ENCODE peak calls at places on chromosomes 5 and 9, in six cellular contexts. F is RWPE1, G is neural crest cell, P is lower lobe of right lung, R is fibroblast of lung, E is MCF 10A. M is an unnamed sample.

GRCh38 chr5:2109566-2109965 is 226.8 kb upstream of the IRX4 start:
- DNase-seq in G (no peak), E (no peak), P (no peak), R (peak), F (no peak), M (no peak)

GRCh38 chr9:135326141-135326540 is 153.4 kb upstream of the PPP1R26 start:
- DNase-seq in E (no peak), R (no peak), G (no peak), F (no peak), P (peak), M (no peak)

GRCh38 chr9:91147079-91147708 is 214.5 kb downstream of the AUH start:
- DNase-seq in G (no peak), E (no peak), P (no peak), F (no peak), R (no peak), M (no peak)

GRCh38 chr5:21680196-21680595 is 1172.9 kb downstream of the CDH12 start:
- DNase-seq in P (no peak), E (peak), R (peak), G (no peak), F (peak), M (no peak)

GRCh38 chr5:93609756-93610155 is 26.7 kb downstream of the NR2F1 start:
- DNase-seq in E (no peak), F (no peak), P (no peak), R (no peak), G (no peak), M (no peak)

GRCh38 chr5:45376463-45376862 is 319.7 kb downstream of the HCN1 start:
- DNase-seq in R (peak), P (no peak), E (no peak), G (no peak), F (no peak), M (no peak)

GRCh38 chr9:20984471-20984870 is 47.0 kb downstream of the HACD4 start:
- DNase-seq in F (no peak), P (no peak), R (no peak), G (no peak), E (no peak), M (no peak)

GRCh38 chr9:99210572-99210971 is 11.2 kb downstream of the ALG2 start:
- DNase-seq in R (no peak), G (no peak), E (no peak), P (no peak), F (no peak), M (no peak)

GRCh38 chr5:139494832-139495231 is 12.3 kb upstream of the STING1 start:
- DNase-seq in R (no peak), G (no peak), E (no peak), P (no peak), F (no peak), M (no peak)

GRCh38 chr5:102794047-102794446 is 38.9 kb downstream of the PAM start:
- DNase-seq in R (no peak), E (no peak), F (no peak), P (no peak), G (no peak), M (no peak)

GRCh38 chr9:94002316-94003140 is 47.4 kb upstream of the BARX1 start:
- DNase-seq in E (peak), G (peak), R (peak), F (peak), P (no peak), M (peak)

GRCh38 chr5:146813346-146813745 is 65.2 kb downstream of the PPP2R2B start:
- DNase-seq in P (no peak), F (no peak), R (no peak), E (no peak), G (no peak), M (no peak)

GRCh38 chr5:164048527-164048926 is 543.1 kb downstream of the MAT2B start:
- DNase-seq in R (peak), F (no peak), G (no peak), E (peak), P (no peak), M (no peak)

GRCh38 chr5:58181578-58182286 is 278.2 kb downstream of the PLK2 start:
- DNase-seq in R (no peak), G (no peak), F (no peak), P (no peak), E (no peak), M (no peak)

GRCh38 chr5:61471352-61471751 is 139.3 kb downstream of the ZSWIM6 start:
- DNase-seq in E (no peak), R (no peak), G (no peak), P (no peak), F (no peak), M (no peak)

GRCh38 chr5:16869821-16870796 is 66.0 kb downstream of the MYO10 start:
- DNase-seq in P (no peak), R (no peak), E (peak), G (no peak), F (peak), M (no peak)

GRCh38 chr5:134813407-134813806 is 32.4 kb upstream of the C5orf24 start:
- DNase-seq in R (no peak), P (no peak), E (no peak), F (no peak), G (no peak), M (peak)

GRCh38 chr5:72268753-72269410 is 51.2 kb downstream of the MRPS27 start:
- DNase-seq in E (peak), R (peak), G (peak), F (peak), P (no peak), M (peak)

GRCh38 chr9:135221951-135222631 is 134.6 kb downstream of the OLFM1 start:
- DNase-seq in F (no peak), E (no peak), R (no peak), P (peak), G (no peak), M (no peak)

GRCh38 chr5:1779021-1779680 is 20.5 kb downstream of the MRPL36 start:
- DNase-seq in P (no peak), G (no peak), R (no peak), E (no peak), F (no peak), M (no peak)

GRCh38 chr5:19855929-19856328 is 132.1 kb downstream of the CDH18 start:
- DNase-seq in E (no peak), P (no peak), G (no peak), F (no peak), R (peak), M (no peak)

GRCh38 chr9:104815851-104816565 is 52.1 kb downstream of the NIPSNAP3B start:
- DNase-seq in E (no peak), F (no peak), P (no peak), R (no peak), G (no peak), M (no peak)

DNA sequence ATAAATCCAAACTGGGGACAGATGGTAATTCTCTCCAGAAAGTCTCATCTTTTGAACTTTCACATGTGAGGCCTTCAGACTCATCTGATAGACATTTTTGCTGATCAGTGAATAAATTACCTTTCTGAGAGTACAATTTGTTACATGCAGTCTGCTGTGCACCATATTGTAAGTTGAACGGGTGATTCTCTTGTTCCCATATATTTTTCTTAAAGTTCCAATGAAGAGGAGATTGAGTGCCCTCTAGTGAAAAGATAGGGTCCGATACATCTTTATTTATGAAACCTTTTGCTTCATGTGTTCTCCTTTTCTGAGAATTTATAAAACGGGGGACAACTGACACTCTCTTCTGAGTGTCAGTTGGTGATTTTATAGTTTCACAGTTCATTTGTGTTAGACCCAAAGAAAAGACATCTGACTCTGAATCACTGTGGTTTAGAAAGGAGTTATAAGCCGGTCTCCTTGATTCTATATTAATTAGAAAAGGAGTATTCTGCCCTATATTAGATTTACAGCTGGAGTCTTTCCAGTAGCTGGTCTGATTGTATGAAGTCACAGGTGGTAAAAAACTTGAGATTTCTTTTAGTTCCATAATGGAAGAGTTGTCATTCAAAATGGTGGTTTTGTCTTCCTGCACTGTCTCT is 30.4 kb downstream of the GNG10 start:
- DNase-seq in F (peak), G (no peak), E (peak), P (no peak), R (peak), M (no peak)
- TF ChIP-seq CTCF in F (peak), G (peak), E (peak), P (peak), R (peak), M (peak)

DNA sequence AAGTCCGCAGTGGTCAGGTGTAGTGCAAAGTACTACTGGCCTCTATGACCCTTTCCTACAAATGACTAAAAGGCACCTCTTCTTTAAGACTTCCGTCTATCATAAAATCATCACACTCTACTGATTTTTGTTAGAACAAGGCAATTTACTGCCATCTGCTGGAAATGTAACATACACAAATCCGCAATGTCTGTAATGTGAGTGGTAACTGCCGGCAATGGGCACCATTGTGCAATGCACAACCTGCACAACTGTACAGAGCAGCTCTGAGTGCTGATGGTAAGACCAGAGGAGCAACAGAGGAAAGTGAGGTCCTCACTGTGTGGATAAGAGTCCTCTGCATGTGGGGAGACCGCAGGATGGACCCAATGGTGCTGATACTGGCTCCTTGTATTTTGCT is 103.8 kb downstream of the ATPSCKMT start:
- DNase-seq in P (no peak), E (peak), F (peak), G (no peak), R (peak), M (no peak)
- TF ChIP-seq CTCF in P (no peak), E (peak), F (peak), G (peak), R (peak), M (peak)

GRCh38 chr5:65144136-65144871 is 337.4 kb downstream of the ADAMTS6 start:
- DNase-seq in R (no peak), P (no peak), G (no peak), F (no peak), E (no peak), M (no peak)
- TF ChIP-seq CTCF in R (no peak), P (no peak), G (no peak), F (no peak), E (no peak), M (no peak)

GRCh38 chr5:137831526-137831925 is 36.1 kb upstream of the MYOT start:
- DNase-seq in E (no peak), G (no peak), R (no peak), F (no peak), P (no peak), M (no peak)
- TF ChIP-seq CTCF in E (peak), G (peak), R (peak), F (no peak), P (no peak), M (no peak)

GRCh38 chr5:8908055-8908683 is 637.7 kb downstream of the SEMA5A start:
- DNase-seq in P (no peak), E (peak), G (peak), R (no peak), F (peak), M (peak)
- TF ChIP-seq CTCF in P (peak), E (peak), G (peak), R (peak), F (peak), M (peak)